ENCODE peak calls at places on chromosomes 5 and 9, in four cellular contexts. L is breast epithelium, G is neuronal stem cell, X is upper lobe of right lung. K is an unnamed sample.

GRCh38 chr5:108148715-108149139 is 233.2 kb downstream of the FBXL17 start:
- DNase-seq in L (no peak), G (no peak), X (no peak), K (no peak)

GRCh38 chr5:27472000-27472763 is 433.8 kb upstream of the CDH9 start:
- DNase-seq in L (no peak), G (peak; percentile 56), X (no peak), K (no peak)

GRCh38 chr5:168370826-168371225 is 79.4 kb downstream of the WWC1 start:
- DNase-seq in L (no peak), G (no peak), X (no peak), K (no peak)

GRCh38 chr9:26579047-26579446 is 313.6 kb downstream of the CAAP1 start:
- DNase-seq in L (no peak), G (no peak), X (no peak), K (no peak)

GRCh38 chr5:142924135-142924883 is 154.1 kb downstream of the ARHGAP26 start:
- DNase-seq in L (no peak), G (no peak), X (no peak), K (no peak)

GRCh38 chr9:109297899-109298298 is 23.0 kb downstream of the EPB41L4B start:
- DNase-seq in L (no peak), G (no peak), X (no peak), K (no peak)

GRCh38 chr5:177985430-177986040 is 10.5 kb downstream of the PROP1 start:
- DNase-seq in L (no peak), G (no peak), X (no peak), K (no peak)

GRCh38 chr5:60649288-60649917 is 50.6 kb downstream of the DEPDC1B start:
- DNase-seq in L (no peak), G (no peak), X (no peak), K (no peak)

GRCh38 chr9:134686896-134687295 is 45.3 kb downstream of the COL5A1 start:
- DNase-seq in L (no peak), G (no peak), X (no peak), K (no peak)

GRCh38 chr9:130451509-130452388 is 7.0 kb downstream of the ASS1 start:
- DNase-seq in L (peak; percentile 90), G (no peak), X (peak; percentile 91), K (peak; percentile 87)

GRCh38 chr5:9483251-9483650 is 62.6 kb downstream of the SEMA5A start:
- DNase-seq in L (no peak), G (no peak), X (no peak), K (no peak)

GRCh38 chr5:1009359-1010180 is 968 bp downstream of the NKD2 start:
- DNase-seq in L (peak; percentile 39), G (no peak), X (peak; percentile 48), K (no peak)

GRCh38 chr9:81621785-81622243 is 67.5 kb downstream of the TLE1 start:
- DNase-seq in L (no peak), G (peak; percentile 89), X (no peak), K (no peak)

GRCh38 chr9:69745716-69746538 is 13.9 kb downstream of the PTAR1 start:
- DNase-seq in L (no peak), G (no peak), X (no peak), K (no peak)

GRCh38 chr9:117315236-117315635 is 99.6 kb downstream of the ASTN2 start:
- DNase-seq in L (no peak), G (no peak), X (no peak), K (no peak)

GRCh38 chr5:179778591-179778990 is 15.2 kb upstream of the LTC4S start:
- DNase-seq in L (no peak), G (no peak), X (no peak), K (no peak)

GRCh38 chr5:61640631-61641030 is 308.6 kb downstream of the ZSWIM6 start:
- DNase-seq in L (no peak), G (no peak), X (no peak), K (no peak)

GRCh38 chr5:76544268-76544926 is 78.8 kb downstream of the F2RL2 start:
- DNase-seq in L (no peak), G (peak; percentile 8), X (no peak), K (peak; percentile 70)

GRCh38 chr9:122221223-122221811 is 7.4 kb downstream of the LHX6 start:
- DNase-seq in L (no peak), G (no peak), X (no peak), K (no peak)

GRCh38 chr5:130773813-130774212 is 391.2 kb downstream of the HINT1 start:
- DNase-seq in L (no peak), G (no peak), X (no peak), K (no peak)

GRCh38 chr9:92438900-92439526 is 14.7 kb upstream of the OMD start:
- DNase-seq in L (no peak), G (no peak), X (no peak), K (no peak)

GRCh38 chr5:107306597-107306996 is 364.1 kb downstream of the EFNA5 start:
- DNase-seq in L (no peak), G (no peak), X (no peak), K (no peak)

GRCh38 chr5:127303404-127303803 is 12.8 kb downstream of the MEGF10 start:
- DNase-seq in L (no peak), G (no peak), X (no peak), K (no peak)

GRCh38 chr5:115297043-115297442 is 589 bp upstream of the CCDC112 start:
- DNase-seq in L (no peak), G (no peak), X (no peak), K (no peak)

GRCh38 chr9:131237931-131238401 is 38.3 kb downstream of the FAM78A start:
- DNase-seq in L (peak; percentile 67), G (peak; percentile 17), X (peak; percentile 84), K (peak; percentile 83)

GRCh38 chr5:89457411-89458329 is 574.7 kb upstream of the MEF2C start:
- DNase-seq in L (no peak), G (no peak), X (no peak), K (no peak)

GRCh38 chr5:71883745-71884103 is 164.6 kb downstream of the CARTPT start:
- DNase-seq in L (no peak), G (no peak), X (no peak), K (no peak)

GRCh38 chr9:84850830-84851372 is 181.4 kb downstream of the NTRK2 start:
- DNase-seq in L (no peak), G (no peak), X (no peak), K (no peak)

GRCh38 chr9:107727113-107727780 is 237.7 kb upstream of the KLF4 start:
- DNase-seq in L (no peak), G (no peak), X (no peak), K (no peak)

GRCh38 chr5:9557696-9558095 is 11.8 kb upstream of the SEMA5A start:
- DNase-seq in L (no peak), G (no peak), X (no peak), K (no peak)

GRCh38 chr5:145827275-145827674 is 7.9 kb downstream of the PRELID2 start:
- DNase-seq in L (no peak), G (no peak), X (no peak), K (no peak)

GRCh38 chr5:88667187-88668141 is 215.5 kb downstream of the MEF2C start:
- DNase-seq in L (no peak), G (no peak), X (no peak), K (no peak)

GRCh38 chr9:71763752-71764332 is 4.5 kb downstream of the CEMIP2 start:
- DNase-seq in L (no peak), G (no peak), X (no peak), K (no peak)
- H3K4me1 ChIP-seq in L (no peaks in the 10 kb centered on the region), G (peaks cover 21% of the 10 kb centered on the region), X (peaks cover 50% of the 10 kb centered on the region), K (peaks cover 52% of the 10 kb centered on the region)

DNA sequence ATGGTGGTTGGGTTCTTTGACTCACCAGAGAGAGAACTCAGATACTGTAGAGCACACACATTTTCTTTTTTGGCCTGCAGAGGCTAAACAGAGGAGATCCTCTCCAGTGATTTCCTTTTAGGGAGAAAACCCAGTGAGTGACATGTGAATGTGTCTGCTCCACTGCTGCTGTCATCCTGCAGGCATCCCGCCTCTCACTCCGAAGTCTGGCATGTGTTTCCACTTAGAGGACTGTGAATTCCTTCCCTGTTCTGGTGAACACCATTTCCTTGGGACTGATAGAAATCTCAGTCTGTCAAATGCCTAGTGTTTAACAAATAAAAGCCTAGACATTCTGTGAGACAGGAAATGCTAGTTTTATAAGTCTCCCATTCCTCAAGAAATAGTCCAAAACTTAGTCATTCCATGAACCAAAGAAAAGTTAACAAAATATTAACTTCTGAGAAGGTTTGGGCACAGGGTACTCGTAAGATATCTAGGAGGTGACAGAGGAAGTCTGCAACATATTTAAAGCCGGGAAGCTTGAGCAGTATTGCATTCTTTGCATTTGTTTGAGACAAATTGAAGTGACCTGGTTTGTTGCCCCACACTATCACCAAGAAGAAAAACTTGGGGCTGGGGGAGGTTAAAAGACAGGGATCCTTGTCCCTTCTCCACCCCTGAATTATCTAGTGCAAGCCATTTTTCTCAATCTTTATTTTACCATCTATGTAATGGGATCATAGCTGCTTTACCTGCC is 74.9 kb upstream of the NIPAL4 start:
- DNase-seq in L (no peak), G (no peak), X (no peak), K (peak; percentile 27)
- H3K4me3 ChIP-seq in L (no peak overlapping the region), G (no peak overlapping the region), X (no peak overlapping the region), K (no peak overlapping the region)

DNA sequence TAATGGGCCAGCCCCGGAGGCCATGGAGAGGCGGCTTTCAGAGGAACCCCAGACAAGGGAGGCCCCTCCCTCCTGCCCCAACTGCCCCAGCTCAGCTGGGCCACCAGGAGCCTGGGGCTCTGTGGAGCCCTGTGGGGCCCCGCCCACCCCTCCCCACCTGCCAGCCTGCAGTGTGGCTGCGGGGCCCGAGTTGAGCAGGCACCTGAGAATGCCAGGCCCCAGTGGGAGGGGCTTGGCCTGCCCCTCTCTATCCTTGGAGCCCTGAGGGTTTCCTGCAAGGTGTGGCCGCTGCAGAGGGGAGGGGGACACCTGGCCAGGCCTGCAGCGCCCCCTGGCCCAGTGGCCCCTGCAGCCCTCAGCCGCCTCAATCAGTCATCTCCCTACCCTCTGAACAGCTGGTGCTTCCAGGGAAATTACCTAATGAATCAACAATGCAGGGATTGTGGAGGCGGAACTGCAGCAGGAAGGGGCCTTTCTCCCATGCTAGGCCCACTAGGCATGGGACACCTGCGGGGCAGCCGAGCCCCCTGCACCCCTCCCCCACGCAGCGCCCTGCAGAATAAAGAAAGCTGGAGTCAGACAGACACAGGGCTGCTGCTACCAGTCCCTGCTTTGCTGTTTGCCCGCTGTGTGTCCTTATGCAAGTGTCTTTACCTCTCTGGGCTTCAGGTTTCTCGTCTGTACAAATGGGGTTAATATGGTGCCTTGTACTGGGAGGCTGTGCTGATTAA is 48.0 kb downstream of the LMX1B start:
- DNase-seq in L (no peak), G (no peak), X (no peak), K (no peak)
- H3K4me1 ChIP-seq in L (peaks cover 12% of the 10 kb centered on the region), G (peaks cover 32% of the 10 kb centered on the region), X (peaks cover 2% of the 10 kb centered on the region), K (peaks cover 13% of the 10 kb centered on the region)

GRCh38 chr9:95060246-95060645 is 257.3 kb downstream of the FANCC start:
- DNase-seq in L (no peak), G (no peak), X (no peak), K (no peak)

GRCh38 chr9:95057121-95057520 is 260.4 kb downstream of the FANCC start:
- DNase-seq in L (no peak), G (no peak), X (no peak), K (no peak)

GRCh38 chr9:95058795-95059386 is 258.6 kb downstream of the FANCC start:
- DNase-seq in L (no peak), G (no peak), X (no peak), K (no peak)

GRCh38 chr9:95055851-95056551 is 261.5 kb downstream of the FANCC start:
- DNase-seq in L (no peak), G (no peak), X (no peak), K (no peak)

GRCh38 chr9:95058121-95058785 is 259.3 kb downstream of the FANCC start:
- DNase-seq in L (no peak), G (no peak), X (no peak), K (no peak)
- H3K4me3 ChIP-seq in L (no peak overlapping the region), G (no peak overlapping the region), X (peak overlapping the region; percentile 26), K (peak overlapping the region; percentile 9)

K was measured in transverse colon.